ENCODE peak calls at places on chromosomes 16 and 17, in five cellular contexts. One of them, this sample, is unnamed.
A peak's percentile ranks its signal among the peaks of the same experiment; 100 is the strongest.

GRCh38 chr16:89155184-89155679 is 16.3 kb upstream of the CDH15 start:
- DNase-seq in H9: no peak
- DNase-seq in H1: no peak
- DNase-seq in IMR-90: peak; percentile 80
- DNase-seq in mesenchymal stem cell: peak; percentile 74
- DNase-seq in this sample: no peak

GRCh38 chr17:57599271-57600045 is 145.6 kb downstream of the CCDC182 start:
- DNase-seq in H9: no peak
- DNase-seq in IMR-90: no peak
- DNase-seq in H1: no peak
- DNase-seq in mesenchymal stem cell: no peak
- DNase-seq in this sample: no peak

GRCh38 chr16:1105888-1106620 is 10.0 kb upstream of the C1QTNF8 start:
- DNase-seq in IMR-90: peak; percentile 33
- DNase-seq in mesenchymal stem cell: peak; percentile 48
- DNase-seq in H9: peak; percentile 81
- DNase-seq in H1: peak; percentile 91
- DNase-seq in this sample: peak; percentile 64

GRCh38 chr16:28503470-28504259 is 3.0 kb downstream of the IL27 start:
- DNase-seq in IMR-90: no peak
- DNase-seq in H9: no peak
- DNase-seq in mesenchymal stem cell: no peak
- DNase-seq in H1: no peak
- DNase-seq in this sample: no peak

GRCh38 chr17:66185842-66186241 is 6.1 kb downstream of the CEP112 start:
- DNase-seq in H9: no peak
- DNase-seq in H1: no peak
- DNase-seq in mesenchymal stem cell: no peak
- DNase-seq in IMR-90: no peak
- DNase-seq in this sample: no peak

GRCh38 chr17:50094243-50094752 is 853 bp upstream of the PDK2 start:
- DNase-seq in mesenchymal stem cell: peak; percentile 90
- DNase-seq in IMR-90: peak; percentile 81
- DNase-seq in H9: peak; percentile 92
- DNase-seq in H1: peak; percentile 98
- DNase-seq in this sample: peak; percentile 94

GRCh38 chr17:77457572-77458201 is 316.9 kb downstream of the SEC14L1 start:
- DNase-seq in mesenchymal stem cell: no peak
- DNase-seq in H9: no peak
- DNase-seq in H1: no peak
- DNase-seq in IMR-90: no peak
- DNase-seq in this sample: no peak

GRCh38 chr16:86899757-86900156 is 321.4 kb downstream of the FOXL1 start:
- DNase-seq in H1: no peak
- DNase-seq in IMR-90: peak; percentile 67
- DNase-seq in mesenchymal stem cell: no peak
- DNase-seq in H9: no peak
- DNase-seq in this sample: no peak

GRCh38 chr16:50961944-50962343 is 189.1 kb downstream of the SALL1 start:
- DNase-seq in IMR-90: no peak
- DNase-seq in H9: no peak
- DNase-seq in H1: no peak
- DNase-seq in mesenchymal stem cell: no peak
- DNase-seq in this sample: no peak

GRCh38 chr16:31322500-31322899 is 32.5 kb upstream of the ITGAX start:
- DNase-seq in IMR-90: no peak
- DNase-seq in mesenchymal stem cell: no peak
- DNase-seq in H9: no peak
- DNase-seq in H1: no peak
- DNase-seq in this sample: no peak

GRCh38 chr16:4176794-4177438 is 60.7 kb upstream of the ADCY9 start:
- DNase-seq in H9: no peak
- DNase-seq in IMR-90: peak; percentile 73
- DNase-seq in H1: no peak
- DNase-seq in mesenchymal stem cell: peak; percentile 49
- DNase-seq in this sample: no peak

GRCh38 chr17:75513667-75514052 is 1.7 kb downstream of the CASKIN2 start:
- DNase-seq in IMR-90: no peak
- DNase-seq in H9: no peak
- DNase-seq in mesenchymal stem cell: no peak
- DNase-seq in H1: no peak
- DNase-seq in this sample: no peak

GRCh38 chr17:2187758-2188157 is 115.8 kb downstream of the SMG6 start:
- DNase-seq in H9: no peak
- DNase-seq in H1: no peak
- DNase-seq in IMR-90: no peak
- DNase-seq in mesenchymal stem cell: no peak
- DNase-seq in this sample: no peak
- H3K4me2 ChIP-seq in H9: no peak overlapping the region
- H3K4me2 ChIP-seq in H1: no peak overlapping the region
- H3K4me2 ChIP-seq in IMR-90: no peak overlapping the region
- H3K4me2 ChIP-seq in mesenchymal stem cell: no peak overlapping the region
- H3K4me2 ChIP-seq in this sample: no peak overlapping the region

DNA sequence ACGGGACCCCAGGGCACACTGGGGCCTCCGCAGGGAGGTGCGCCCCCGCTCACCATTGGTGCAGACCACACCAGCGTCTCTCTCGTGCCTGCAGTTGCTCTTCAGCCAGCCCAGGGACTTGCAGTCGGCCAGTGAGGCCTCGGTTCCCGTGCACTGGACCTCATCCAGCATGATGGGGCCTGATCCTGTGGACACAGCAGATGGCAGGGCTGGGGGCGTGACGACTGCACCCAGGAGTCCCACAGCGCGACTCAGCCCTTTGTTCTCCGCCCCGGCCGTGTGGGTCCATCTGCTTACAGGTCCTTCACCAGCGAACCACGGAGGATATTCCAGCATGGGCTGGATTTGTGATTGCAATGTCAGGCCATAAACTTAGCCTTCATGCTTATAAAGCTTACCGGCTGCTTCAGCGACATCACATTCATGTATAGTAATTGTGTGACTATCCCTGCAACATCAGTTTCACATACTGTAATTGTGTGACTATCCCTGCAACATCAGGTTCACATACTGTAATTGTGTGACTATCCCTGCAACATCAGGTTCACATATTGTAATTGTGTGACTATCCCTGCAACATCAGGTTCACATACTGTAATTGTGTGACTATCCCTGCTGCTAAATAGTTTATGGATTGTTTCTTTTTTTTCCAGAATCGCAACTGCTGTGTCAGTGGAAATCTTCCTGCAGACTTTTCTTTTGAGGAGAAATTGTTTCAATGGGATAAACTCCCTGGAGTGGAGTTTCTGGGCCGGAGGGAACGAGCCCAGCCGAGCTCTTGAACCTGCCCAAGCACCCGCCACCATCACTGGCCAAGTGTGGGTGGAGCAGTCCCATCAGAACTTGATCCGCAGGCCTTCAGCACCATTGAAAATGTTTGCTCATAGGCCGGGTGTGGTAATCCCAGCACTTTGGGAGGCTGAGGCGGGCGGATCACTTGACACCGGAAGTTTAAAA is 4.8 kb downstream of the LGALS3BP start:
- DNase-seq in IMR-90: peak; percentile 84
- DNase-seq in H1: no peak
- DNase-seq in mesenchymal stem cell: peak; percentile 56
- DNase-seq in H9: peak; percentile 79
- DNase-seq in this sample: no peak
- H3K27ac ChIP-seq in IMR-90: peak overlapping the region; percentile 66
- H3K27ac ChIP-seq in H1: no peak overlapping the region
- H3K27ac ChIP-seq in mesenchymal stem cell: peak overlapping the region; percentile 46
- H3K27ac ChIP-seq in H9: no peak overlapping the region
- H3K27ac ChIP-seq in this sample: no peak overlapping the region

GRCh38 chr16:67423634-67424575 is 7.0 kb upstream of the HSD11B2 start:
- DNase-seq in IMR-90: no peak
- DNase-seq in mesenchymal stem cell: no peak
- DNase-seq in H9: peak; percentile 73
- DNase-seq in H1: no peak
- DNase-seq in this sample: no peak
- H2BK15ac ChIP-seq in IMR-90: no peak overlapping the region
- H2BK15ac ChIP-seq in mesenchymal stem cell: no peak overlapping the region
- H2BK15ac ChIP-seq in H9: no peak overlapping the region
- H2BK15ac ChIP-seq in H1: no peak overlapping the region
- H2BK15ac ChIP-seq in this sample: peak overlapping the region; percentile 46

DNA sequence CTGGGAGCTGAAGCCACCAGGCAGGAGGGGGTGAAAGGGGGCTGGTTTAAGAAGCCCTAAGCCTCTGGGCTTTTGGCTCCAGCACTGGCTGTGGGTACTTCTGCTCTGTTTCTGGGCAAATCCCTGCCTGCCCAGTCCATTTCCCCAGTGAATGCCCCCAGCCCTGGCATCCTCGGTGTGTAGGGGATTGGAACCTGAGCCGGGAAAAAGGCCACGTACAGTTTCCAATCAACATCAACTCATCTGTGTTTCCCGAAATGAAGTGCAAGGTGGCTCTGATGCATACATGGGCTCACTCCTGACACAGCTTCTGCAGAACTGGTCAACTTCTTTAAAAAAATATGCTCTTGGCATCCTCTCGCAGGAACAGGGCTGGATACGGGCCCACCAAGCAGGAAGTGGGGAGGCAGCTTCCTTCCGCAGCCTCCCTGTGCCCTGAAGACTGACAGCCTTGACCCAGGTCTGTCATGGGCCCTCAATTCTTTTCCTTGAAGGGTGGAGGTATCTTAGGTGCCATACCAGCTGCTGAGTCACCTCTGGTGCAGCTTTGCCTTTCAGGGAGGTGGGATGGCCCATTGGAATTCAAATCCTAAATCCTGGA is 73.3 kb downstream of the N4BP1 start:
- DNase-seq in IMR-90: no peak
- DNase-seq in H9: no peak
- DNase-seq in H1: no peak
- DNase-seq in mesenchymal stem cell: no peak
- DNase-seq in this sample: no peak
- H3K4me2 ChIP-seq in IMR-90: no peak overlapping the region
- H3K4me2 ChIP-seq in H9: no peak overlapping the region
- H3K4me2 ChIP-seq in H1: no peak overlapping the region
- H3K4me2 ChIP-seq in mesenchymal stem cell: no peak overlapping the region
- H3K4me2 ChIP-seq in this sample: no peak overlapping the region

DNA sequence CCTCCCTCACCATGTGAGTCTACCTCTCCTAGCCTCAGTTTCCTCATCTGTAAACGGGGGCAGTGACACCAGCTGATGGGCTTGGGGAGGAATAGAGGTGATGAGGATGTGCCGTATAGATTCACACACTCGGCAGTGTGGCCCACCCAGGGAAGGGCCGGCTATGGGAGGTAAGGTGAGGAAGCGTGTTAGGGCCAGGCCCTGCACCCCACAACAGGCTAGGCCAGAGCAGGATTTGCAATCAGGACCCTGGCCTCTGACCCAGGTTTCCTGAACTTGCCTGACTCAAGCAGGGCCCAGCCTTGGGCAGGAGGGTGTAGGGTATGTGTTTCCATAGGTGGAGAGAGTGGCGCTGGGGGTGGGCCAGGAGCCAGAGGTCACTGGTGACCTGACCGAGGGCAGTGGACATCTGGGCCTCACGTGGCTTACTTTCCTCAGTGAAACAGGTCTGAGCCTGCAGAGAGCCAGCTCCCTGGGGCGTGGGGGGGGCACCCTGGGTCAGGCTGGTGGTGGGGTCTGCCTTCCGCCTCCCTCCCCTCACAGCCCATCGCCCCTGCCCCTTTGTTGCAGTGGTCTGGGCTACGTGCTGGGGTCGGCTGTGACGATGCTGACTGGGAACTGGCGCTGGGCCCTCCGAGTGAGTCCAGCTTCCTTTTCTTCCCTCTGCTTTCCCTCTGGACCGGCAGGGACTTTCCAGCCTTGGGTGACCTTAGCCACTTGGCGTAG is 12.7 kb downstream of the SPNS3 start:
- DNase-seq in IMR-90: no peak
- DNase-seq in H1: no peak
- DNase-seq in mesenchymal stem cell: no peak
- DNase-seq in H9: no peak
- DNase-seq in this sample: no peak
- H3K27ac ChIP-seq in IMR-90: no peak overlapping the region
- H3K27ac ChIP-seq in H1: no peak overlapping the region
- H3K27ac ChIP-seq in mesenchymal stem cell: no peak overlapping the region
- H3K27ac ChIP-seq in H9: no peak overlapping the region
- H3K27ac ChIP-seq in this sample: no peak overlapping the region

GRCh38 chr16:48479319-48479718 is 94.1 kb upstream of the SIAH1 start:
- DNase-seq in H9: no peak
- DNase-seq in IMR-90: no peak
- DNase-seq in mesenchymal stem cell: no peak
- DNase-seq in H1: no peak
- DNase-seq in this sample: no peak
- H2BK15ac ChIP-seq in H9: no peak overlapping the region
- H2BK15ac ChIP-seq in IMR-90: no peak overlapping the region
- H2BK15ac ChIP-seq in mesenchymal stem cell: no peak overlapping the region
- H2BK15ac ChIP-seq in H1: no peak overlapping the region
- H2BK15ac ChIP-seq in this sample: no peak overlapping the region

GRCh38 chr17:82300228-82300627 is 17.2 kb downstream of the CD7 start:
- DNase-seq in mesenchymal stem cell: no peak
- DNase-seq in H1: no peak
- DNase-seq in IMR-90: no peak
- DNase-seq in H9: no peak
- DNase-seq in this sample: no peak

GRCh38 chr17:82301916-82302497 is 15.4 kb downstream of the CD7 start:
- DNase-seq in H9: no peak
- DNase-seq in IMR-90: no peak
- DNase-seq in H1: no peak
- DNase-seq in mesenchymal stem cell: no peak
- DNase-seq in this sample: no peak

GRCh38 chr17:82301300-82301915 is 16.0 kb downstream of the CD7 start:
- DNase-seq in mesenchymal stem cell: no peak
- DNase-seq in H9: no peak
- DNase-seq in H1: no peak
- DNase-seq in IMR-90: no peak
- DNase-seq in this sample: no peak

GRCh38 chr17:82299452-82299851 is 18.0 kb downstream of the CD7 start:
- DNase-seq in H9: peak; percentile 76
- DNase-seq in H1: no peak
- DNase-seq in IMR-90: no peak
- DNase-seq in mesenchymal stem cell: no peak
- DNase-seq in this sample: no peak

GRCh38 chr17:82300707-82301270 is 16.6 kb downstream of the CD7 start:
- DNase-seq in H9: peak; percentile 83
- DNase-seq in mesenchymal stem cell: peak; percentile 58
- DNase-seq in H1: peak; percentile 87
- DNase-seq in IMR-90: peak; percentile 37
- DNase-seq in this sample: no peak
- H3K4me2 ChIP-seq in H9: no peak overlapping the region
- H3K4me2 ChIP-seq in mesenchymal stem cell: no peak overlapping the region
- H3K4me2 ChIP-seq in H1: no peak overlapping the region
- H3K4me2 ChIP-seq in IMR-90: no peak overlapping the region
- H3K4me2 ChIP-seq in this sample: no peak overlapping the region

GRCh38 chr16:6576646-6577045 is 756.0 kb upstream of the RBFOX1 start:
- DNase-seq in H1: no peak
- DNase-seq in mesenchymal stem cell: no peak
- DNase-seq in H9: no peak
- DNase-seq in IMR-90: no peak
- DNase-seq in this sample: no peak
- H3K27ac ChIP-seq in H1: no peak overlapping the region
- H3K27ac ChIP-seq in mesenchymal stem cell: no peak overlapping the region
- H3K27ac ChIP-seq in H9: no peak overlapping the region
- H3K27ac ChIP-seq in IMR-90: no peak overlapping the region
- H3K27ac ChIP-seq in this sample: no peak overlapping the region

DNA sequence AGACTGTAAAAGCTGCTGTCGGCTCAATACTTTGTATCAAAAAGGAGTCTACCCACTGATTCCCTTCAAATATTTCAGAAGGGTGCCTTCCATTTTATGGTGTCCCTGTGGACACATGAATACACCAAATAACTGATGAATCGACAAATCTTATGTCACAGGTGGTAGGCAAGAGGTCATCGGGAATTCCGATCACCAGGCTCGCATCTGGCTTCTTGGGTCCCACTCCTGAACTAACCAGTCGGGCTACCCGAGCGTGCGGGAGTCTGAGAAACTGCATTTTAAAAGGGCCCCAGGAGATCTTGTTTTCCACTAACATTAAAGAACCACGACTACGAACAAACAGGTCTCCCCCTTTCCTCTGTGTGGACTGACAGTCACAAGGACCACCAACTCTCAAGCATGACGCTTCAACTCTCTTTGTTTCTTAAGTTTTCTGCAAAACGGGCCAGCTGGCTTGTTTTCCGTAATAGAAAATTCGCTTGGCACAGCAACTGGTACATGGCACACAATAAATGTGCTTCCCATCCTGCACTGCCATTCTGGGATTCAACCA is 871 bp downstream of the PSME3IP1 start:
- DNase-seq in IMR-90: no peak
- DNase-seq in H9: no peak
- DNase-seq in mesenchymal stem cell: no peak
- DNase-seq in H1: no peak
- DNase-seq in this sample: no peak
- H2BK15ac ChIP-seq in IMR-90: peak overlapping the region; percentile 5
- H2BK15ac ChIP-seq in H9: no peak overlapping the region
- H2BK15ac ChIP-seq in mesenchymal stem cell: no peak overlapping the region
- H2BK15ac ChIP-seq in H1: no peak overlapping the region
- H2BK15ac ChIP-seq in this sample: no peak overlapping the region

This sample was measured in neuronal stem cell.